ENCODE peak calls at places on chromosomes 11 and 22, in six cellular contexts. N is brain microvascular endothelial cell; T is AG10803; B is CD8-positive, alpha-beta T cell; J is endodermal cell; F is Karpas-422. P is an unnamed sample.

GRCh38 chr11:33734441-33735165 is 1.6 kb downstream of the CD59 start:
- DNase-seq in J (no peak), T (peak; percentile 62), N (peak; percentile 30), B (no peak), F (no peak), P (peak; percentile 65)

GRCh38 chr11:104338186-104338585 is 174.2 kb upstream of the PDGFD start:
- DNase-seq in J (no peak), N (no peak), T (peak; percentile 28), F (no peak), B (no peak), P (no peak)

GRCh38 chr22:23781533-23781932 is 5.2 kb upstream of the SMARCB1 start:
- DNase-seq in T (peak; percentile 79), N (peak; percentile 32), F (no peak), J (no peak), B (no peak), P (no peak)

GRCh38 chr22:42604403-42604802 is 10.3 kb downstream of the POLDIP3 start:
- DNase-seq in N (peak; percentile 22), J (no peak), F (no peak), T (peak; percentile 43), B (no peak), P (peak; percentile 33)

GRCh38 chr11:83051760-83052671 is 19.7 kb downstream of the RAB30 start:
- DNase-seq in F (no peak), B (no peak), N (peak; percentile 84), T (peak; percentile 99), J (no peak), P (peak; percentile 96)

GRCh38 chr22:36385491-36386350 is 2.0 kb downstream of the MYH9 start:
- DNase-seq in B (no peak), T (peak; percentile 63), N (no peak), J (no peak), F (peak; percentile 67), P (no peak)

GRCh38 chr11:126115253-126115540 is 52.5 kb upstream of the CDON start:
- DNase-seq in F (no peak), J (no peak), B (no peak), T (peak; percentile 58), N (no peak), P (peak; percentile 30)

GRCh38 chr11:94641167-94641761 is 74.1 kb downstream of the PIWIL4 start:
- DNase-seq in T (peak; percentile 49), N (no peak), J (peak; percentile 74), F (no peak), B (no peak), P (peak; percentile 32)

GRCh38 chr22:29320546-29320945 is 5.0 kb upstream of the RASL10A start:
- DNase-seq in B (no peak), N (no peak), T (no peak), F (no peak), J (no peak), P (no peak)

GRCh38 chr11:326842-327580 is 6.4 kb upstream of the IFITM3 start:
- DNase-seq in N (peak; percentile 59), B (peak; percentile 42), J (no peak), F (peak; percentile 72), T (no peak), P (peak; percentile 94)

GRCh38 chr22:27554106-27554814 is 247.3 kb downstream of the MN1 start:
- DNase-seq in J (no peak), B (no peak), F (no peak), T (peak; percentile 50), N (no peak), P (peak; percentile 55)

GRCh38 chr11:111633756-111634362 is 31.6 kb downstream of the SIK2 start:
- DNase-seq in J (no peak), F (no peak), T (peak; percentile 34), N (peak; percentile 9), B (no peak), P (peak; percentile 44)

GRCh38 chr22:27720860-27721259 is 80.7 kb downstream of the MN1 start:
- DNase-seq in J (no peak), F (no peak), B (no peak), N (no peak), T (peak; percentile 34), P (no peak)

GRCh38 chr22:24460418-24461089 is 33.2 kb downstream of the ADORA2A start:
- DNase-seq in N (peak; percentile 67), F (no peak), B (no peak), J (peak; percentile 69), T (no peak), P (no peak)

GRCh38 chr11:13928566-13929251 is 33.8 kb upstream of the SPON1 start:
- DNase-seq in F (no peak), B (no peak), J (no peak), T (peak; percentile 74), N (peak; percentile 78), P (peak; percentile 89)

GRCh38 chr11:23406131-23406819 is 546.0 kb upstream of the CCDC179 start:
- DNase-seq in F (no peak), B (no peak), J (peak; percentile 72), N (no peak), T (no peak), P (no peak)

GRCh38 chr22:16917144-16918003 is 90.6 kb downstream of the GAB4 start:
- DNase-seq in T (peak; percentile 53), J (peak; percentile 93), F (peak; percentile 90), N (peak; percentile 29), B (peak; percentile 3), P (peak; percentile 46)

GRCh38 chr11:107102692-107103463 is 84.6 kb upstream of the GUCY1A2 start:
- DNase-seq in B (no peak), N (no peak), F (peak; percentile 72), J (no peak), T (no peak), P (no peak)

GRCh38 chr11:77409046-77409445 is 64.8 kb downstream of the PAK1 start:
- DNase-seq in J (no peak), N (no peak), T (no peak), B (no peak), F (no peak), P (no peak)

GRCh38 chr11:77412814-77413213 is 61.1 kb downstream of the PAK1 start:
- DNase-seq in N (no peak), T (no peak), J (no peak), B (no peak), F (no peak), P (no peak)

GRCh38 chr11:77411238-77411637 is 62.7 kb downstream of the PAK1 start:
- DNase-seq in B (peak; percentile 5), F (peak; percentile 75), N (peak; percentile 11), J (peak; percentile 74), T (peak; percentile 24), P (peak; percentile 21)

GRCh38 chr11:77411717-77412441 is 62.0 kb downstream of the PAK1 start:
- DNase-seq in J (peak; percentile 95), T (peak; percentile 80), N (peak; percentile 84), F (peak; percentile 94), B (peak; percentile 58), P (peak; percentile 84)

DNA sequence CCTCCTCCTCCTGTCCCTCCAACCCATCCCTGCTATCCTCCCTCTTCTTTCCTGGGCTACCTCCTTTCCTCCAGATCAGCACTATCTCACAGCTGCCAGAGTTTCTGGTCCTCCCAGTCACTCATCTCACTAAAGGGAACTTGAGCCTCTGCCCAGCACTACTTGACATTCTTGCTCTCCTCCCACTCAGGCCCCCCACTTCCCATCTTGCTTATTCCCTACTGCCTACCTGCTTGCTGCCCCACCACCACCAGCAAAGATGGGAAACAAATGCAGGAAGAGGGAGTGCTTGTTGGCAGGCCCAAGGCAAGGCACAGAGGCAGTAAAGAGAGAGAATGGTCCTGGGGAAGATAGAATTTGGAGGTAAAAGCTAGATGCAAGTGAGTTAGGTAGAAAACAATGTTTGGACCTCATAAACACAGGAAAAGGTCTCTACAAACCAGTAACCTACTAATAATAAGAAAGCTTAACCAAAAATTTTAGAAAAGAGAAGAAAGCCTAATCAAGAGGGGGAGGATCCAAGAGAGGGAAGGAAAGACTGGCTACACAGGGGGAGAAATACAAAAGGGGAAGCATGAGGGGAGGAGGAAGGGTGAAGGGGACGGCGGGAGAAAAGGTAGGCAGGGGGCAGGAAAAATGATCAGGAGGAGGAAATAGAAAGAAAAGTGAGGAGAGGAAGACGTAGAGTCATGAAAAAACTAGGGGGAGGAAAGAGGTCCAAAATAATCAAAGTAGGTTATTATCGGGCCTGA is 63.6 kb downstream of the PAK1 start:
- DNase-seq in J (no peak), T (no peak), N (no peak), B (no peak), F (no peak), P (no peak)
- H3K4me3 ChIP-seq in J (peak overlapping the region; percentile 84), T (no peak overlapping the region), N (no peak overlapping the region), B (no peak overlapping the region), F (peak overlapping the region; percentile 67), P (no peak overlapping the region)

DNA sequence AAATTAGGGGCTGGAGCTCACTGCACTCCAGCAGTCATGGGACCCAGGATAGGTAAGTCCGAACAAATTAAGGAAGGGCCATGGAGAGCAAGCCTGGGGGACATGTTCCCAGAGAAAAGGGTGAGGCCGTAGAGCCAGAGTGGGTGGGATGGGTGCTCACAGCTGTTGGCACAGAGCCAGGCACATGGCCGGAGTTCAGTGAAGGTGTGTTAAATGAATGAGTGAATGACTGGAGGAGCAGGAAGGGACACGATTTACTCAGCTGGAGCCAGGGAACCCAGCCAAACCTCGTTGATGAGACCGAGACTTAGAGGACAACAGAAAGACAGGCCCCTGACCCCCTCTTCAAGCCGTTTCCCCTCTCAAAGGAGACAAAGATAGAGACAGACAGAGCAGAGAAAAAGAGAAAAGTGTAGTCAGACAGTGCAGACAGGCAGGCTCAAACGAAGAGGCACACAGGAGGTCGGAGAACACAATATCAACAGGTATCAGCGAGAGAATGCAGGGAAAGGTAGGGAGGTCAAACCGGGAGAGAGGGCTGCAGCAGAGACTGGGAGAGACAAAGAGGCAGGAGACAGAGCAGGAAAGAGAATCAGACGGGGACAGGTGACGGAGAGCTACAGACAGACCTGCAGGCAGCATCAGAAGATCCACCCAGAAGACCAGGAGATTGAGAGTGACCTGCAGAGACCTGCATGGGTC is 590 bp downstream of the SLCO2B1 start:
- DNase-seq in J (no peak), F (no peak), B (no peak), T (no peak), N (no peak), P (no peak)
- H3K4me3 ChIP-seq in J (no peak overlapping the region), F (no peak overlapping the region), B (no peak overlapping the region), T (no peak overlapping the region), N (no peak overlapping the region), P (no peak overlapping the region)

DNA sequence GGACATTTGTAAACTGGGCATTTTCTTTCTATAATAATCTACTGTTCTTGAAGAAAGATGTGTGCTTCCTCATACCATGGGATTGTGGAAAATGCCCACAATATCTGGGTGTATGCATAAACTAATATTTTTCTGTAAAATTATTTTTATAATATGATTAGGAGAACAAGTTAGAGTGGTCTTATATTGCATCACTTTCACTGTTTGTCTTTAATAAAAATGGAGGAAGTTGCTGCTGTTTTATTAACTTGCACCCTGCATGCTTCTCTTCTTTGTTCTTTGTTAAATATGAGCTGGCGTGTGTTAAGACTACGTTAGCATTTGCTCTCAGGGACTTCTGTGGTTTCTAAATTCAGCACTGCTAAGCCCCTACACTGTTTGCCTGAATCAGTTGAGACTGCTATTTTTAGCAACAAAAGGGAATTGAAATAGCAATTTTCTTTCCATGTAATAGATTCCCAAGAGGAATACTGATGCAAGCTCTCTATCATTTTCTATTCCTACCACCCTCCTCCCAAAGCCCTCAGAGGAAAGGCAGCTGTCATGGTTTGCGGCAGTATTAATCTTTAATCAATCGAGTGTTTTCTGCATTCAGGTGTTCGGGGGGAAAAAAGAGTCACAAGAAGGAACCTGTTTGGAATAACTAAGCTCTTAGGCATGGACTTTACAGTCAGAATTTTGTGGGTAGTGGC is 56.1 kb downstream of the HSD17B12 start:
- DNase-seq in B (no peak), F (peak; percentile 68), T (peak; percentile 64), J (no peak), N (peak; percentile 23), P (peak; percentile 65)
- H3K4me3 ChIP-seq in B (no peak overlapping the region), F (peak overlapping the region; percentile 41), T (peak overlapping the region; percentile 2), J (no peak overlapping the region), N (no peak overlapping the region), P (no peak overlapping the region)

DNA sequence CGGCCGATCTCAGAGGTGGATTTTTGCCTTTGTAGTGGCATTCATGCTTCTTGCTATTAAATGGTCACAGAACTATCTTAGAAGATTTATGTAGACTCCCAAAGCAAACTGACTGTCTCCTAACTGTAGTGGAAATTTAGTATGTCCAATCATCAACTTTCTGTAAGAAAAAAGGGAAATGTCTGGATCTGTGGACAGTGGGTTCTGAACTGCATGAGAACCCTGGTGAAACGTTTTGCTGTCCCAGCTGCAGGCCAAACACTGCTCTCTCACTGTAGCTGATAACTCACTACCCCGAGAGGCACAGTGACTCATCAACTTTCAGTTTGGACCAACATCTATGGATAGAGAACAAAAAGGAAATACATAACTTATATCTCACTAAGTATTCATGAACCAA is 387.1 kb downstream of the SOX6 start:
- DNase-seq in F (no peak), B (no peak), N (peak; percentile 88), J (peak; percentile 53), T (peak; percentile 73), P (peak; percentile 92)
- H3K4me3 ChIP-seq in F (no peak overlapping the region), B (no peak overlapping the region), N (no peak overlapping the region), J (no peak overlapping the region), T (no peak overlapping the region), P (no peak overlapping the region)

P was measured in fibroblast of pulmonary artery.